ENCODE peak calls at places on chromosomes 6 and 20, in six cellular contexts. C is fibroblast of villous mesenchyme, S is fibroblast of lung, M is mammary epithelial cell, T is AG09309, G is HCT116. K is an unnamed sample.

GRCh38 chr6:93779086-93779858 is 359.9 kb upstream of the EPHA7 start:
- DNase-seq in T (no peak), M (no peak), G (no peak), C (peak), S (peak), K (no peak)

GRCh38 chr20:47360207-47360488 is 3.6 kb upstream of the ZMYND8 start:
- DNase-seq in S (peak), M (peak), T (no peak), G (no peak), C (peak), K (no peak)

GRCh38 chr20:61525781-61526431 is 273.8 kb downstream of the CDH4 start:
- DNase-seq in S (peak), T (no peak), C (peak), G (no peak), M (no peak), K (no peak)

GRCh38 chr6:85865665-85866372 is 223.1 kb upstream of the SYNCRIP start:
- DNase-seq in S (peak), G (peak), M (peak), C (peak), T (peak), K (no peak)

GRCh38 chr20:49544535-49544934 is 23.4 kb downstream of the PTGIS start:
- DNase-seq in T (no peak), S (no peak), M (no peak), G (no peak), C (no peak), K (no peak)

GRCh38 chr20:44491635-44492395 is 16.1 kb downstream of the TTPAL start:
- DNase-seq in C (peak), S (peak), G (no peak), M (no peak), T (no peak), K (no peak)

GRCh38 chr6:43830775-43831174 is 60.8 kb downstream of the VEGFA start:
- DNase-seq in C (no peak), T (no peak), M (no peak), S (no peak), G (no peak), K (no peak)

GRCh38 chr6:104958178-104958520 is 1.2 kb downstream of the LIN28B start:
- DNase-seq in S (no peak), C (no peak), G (no peak), T (no peak), M (no peak), K (no peak)

GRCh38 chr6:134247271-134247833 is 70.6 kb downstream of the SGK1 start:
- DNase-seq in G (no peak), S (no peak), M (peak), C (no peak), T (no peak), K (no peak)

GRCh38 chr6:113856011-113856551 is 1.1 kb upstream of the MARCKS start:
- DNase-seq in G (no peak), C (peak), T (no peak), M (peak), S (peak), K (no peak)

GRCh38 chr20:61682998-61683681 is 382.5 kb downstream of the TAF4 start:
- DNase-seq in S (peak), C (no peak), T (peak), G (no peak), M (peak), K (peak)

GRCh38 chr6:41723178-41723935 is 12.1 kb downstream of the TFEB start:
- DNase-seq in S (peak), C (peak), G (no peak), M (peak), T (peak), K (peak)

GRCh38 chr6:3822747-3823445 is 26.3 kb upstream of the FAM50B start:
- DNase-seq in G (no peak), T (no peak), S (peak), M (peak), C (peak), K (no peak)

GRCh38 chr20:37342231-37343177 is 3.4 kb upstream of the SRC start:
- DNase-seq in M (no peak), C (no peak), T (no peak), G (no peak), S (no peak), K (no peak)

GRCh38 chr6:16167219-16167618 is 38.3 kb downstream of the MYLIP start:
- DNase-seq in S (no peak), G (no peak), M (no peak), C (no peak), T (no peak), K (no peak)

GRCh38 chr20:33444797-33445560 is 1.4 kb upstream of the SNTA1 start:
- DNase-seq in T (no peak), S (no peak), G (no peak), M (no peak), C (peak), K (no peak)

GRCh38 chr20:5780233-5781217 is 30.3 kb downstream of the SHLD1 start:
- DNase-seq in M (peak), T (no peak), S (peak), C (peak), G (no peak), K (no peak)

GRCh38 chr20:19783966-19784401 is 25.9 kb downstream of the RIN2 start:
- DNase-seq in C (peak), S (peak), G (no peak), M (peak), T (no peak), K (no peak)

GRCh38 chr20:19786311-19786710 is 28.3 kb downstream of the RIN2 start:
- DNase-seq in T (peak), C (peak), G (no peak), M (peak), S (peak), K (peak)

GRCh38 chr20:19785886-19786285 is 27.8 kb downstream of the RIN2 start:
- DNase-seq in M (no peak), T (peak), C (peak), S (peak), G (no peak), K (peak)

GRCh38 chr20:19784511-19785172 is 26.6 kb downstream of the RIN2 start:
- DNase-seq in T (peak), G (peak), C (peak), S (peak), M (peak), K (no peak)

DNA sequence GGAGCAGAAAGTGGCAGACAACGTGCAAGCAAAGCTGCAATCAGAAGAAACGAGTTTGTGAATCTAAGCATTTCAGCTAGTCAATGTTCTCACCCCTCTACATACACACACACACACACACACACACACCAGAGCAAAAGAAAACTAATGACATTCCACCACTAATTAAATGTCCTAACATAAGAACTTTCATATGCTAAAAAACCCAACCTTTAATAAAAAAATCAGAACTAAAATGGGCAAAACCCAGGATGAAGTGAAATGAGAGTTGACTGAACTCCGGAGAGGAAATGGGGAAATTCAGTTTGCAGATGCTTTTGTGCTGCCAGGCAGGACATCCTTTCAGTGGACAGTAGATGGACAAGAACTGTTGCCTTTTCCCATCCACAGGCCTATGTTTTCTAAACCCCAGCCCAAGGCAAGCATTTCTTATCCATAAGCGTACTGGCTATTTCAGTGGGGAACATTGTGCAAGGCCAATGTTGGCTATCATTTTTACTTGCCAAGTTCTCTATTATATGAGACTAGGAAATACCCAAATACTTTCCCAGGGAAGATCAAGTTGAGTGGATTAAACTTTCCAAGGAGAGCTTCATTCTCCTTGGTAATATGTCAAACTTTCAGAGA is 27.2 kb downstream of the RIN2 start:
- DNase-seq in T (peak), C (peak), G (no peak), M (peak), S (peak), K (peak)
- TF ChIP-seq CTCF in T (no peak), C (no peak), G (no peak), M (no peak), S (no peak), K (no peak)

GRCh38 chr6:130959938-130960337 is 103.1 kb downstream of the EPB41L2 start:
- DNase-seq in C (no peak), G (no peak), S (peak), T (no peak), M (no peak), K (no peak)
- H3K4me3 ChIP-seq in C (no peak), G (no peak), S (no peak), T (no peak), M (no peak), K (no peak)

GRCh38 chr6:53651764-53652401 is 13.7 kb downstream of the KLHL31 start:
- DNase-seq in M (peak), S (peak), C (peak), T (no peak), G (peak), K (no peak)

GRCh38 chr6:53647437-53648094 is 18.0 kb downstream of the KLHL31 start:
- DNase-seq in G (no peak), S (peak), T (no peak), M (peak), C (peak), K (no peak)

GRCh38 chr6:53648571-53648970 is 17.0 kb downstream of the KLHL31 start:
- DNase-seq in M (no peak), T (no peak), C (no peak), S (peak), G (no peak), K (no peak)

GRCh38 chr6:53654745-53655240 is 10.8 kb downstream of the KLHL31 start:
- DNase-seq in T (no peak), G (no peak), C (no peak), S (no peak), M (no peak), K (no peak)

GRCh38 chr6:53651149-53651763 is 14.3 kb downstream of the KLHL31 start:
- DNase-seq in M (peak), C (peak), T (peak), G (peak), S (peak), K (peak)
- TF ChIP-seq CTCF in M (peak), C (peak), T (peak), G (peak), S (peak), K (peak)

GRCh38 chr20:51769941-51770615 is 1.9 kb upstream of the ATP9A start:
- DNase-seq in G (no peak), C (no peak), S (no peak), T (no peak), M (no peak), K (no peak)

GRCh38 chr20:51772236-51772635 is 4.0 kb upstream of the ATP9A start:
- DNase-seq in T (no peak), M (no peak), G (no peak), S (no peak), C (no peak), K (no peak)

GRCh38 chr20:51767018-51767866 is 948 bp downstream of the ATP9A start:
- DNase-seq in G (peak), C (no peak), S (peak), M (peak), T (no peak), K (no peak)

GRCh38 chr20:51767867-51768758 is at the start of gene ATP9A:
- DNase-seq in S (peak), G (no peak), T (no peak), M (peak), C (peak), K (no peak)

DNA sequence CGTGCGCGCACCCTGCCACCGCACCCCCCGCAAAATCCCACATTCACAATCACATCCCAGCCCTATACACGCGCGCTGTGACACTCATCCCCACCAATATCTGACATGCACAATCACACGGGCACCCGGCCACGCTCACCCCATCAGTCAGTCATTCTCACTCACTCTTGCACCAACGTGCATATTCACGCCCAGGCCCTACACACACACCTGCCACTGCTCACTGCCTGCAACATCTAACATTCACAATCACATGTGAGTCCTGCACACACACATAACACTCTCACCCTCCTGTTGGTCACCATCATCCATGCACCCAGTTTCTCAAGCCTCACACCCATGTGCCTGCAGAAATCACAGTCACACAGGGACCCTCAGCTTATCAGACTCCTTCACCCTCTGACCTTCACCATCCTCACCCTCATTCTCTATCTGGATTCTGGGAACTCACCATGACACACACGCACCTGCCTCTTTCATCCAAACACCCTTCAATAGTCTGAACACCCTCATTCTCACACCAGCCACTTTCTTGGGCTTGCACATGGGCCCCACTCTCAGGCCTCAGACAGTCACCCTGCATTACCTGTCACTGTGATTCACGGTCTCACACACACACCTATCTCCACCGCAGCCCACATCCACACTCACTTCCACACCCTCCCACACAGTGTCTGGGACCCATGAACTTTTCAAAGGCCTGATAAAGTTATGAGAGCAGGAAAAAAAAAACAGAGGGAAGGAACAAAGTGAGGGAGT is 748 bp upstream of the ATP9A start:
- DNase-seq in C (no peak), S (peak), T (no peak), M (no peak), G (no peak), K (no peak)
- H3K4me3 ChIP-seq in C (peak), S (peak), T (peak), M (no peak), G (no peak), K (peak)

GRCh38 chr6:124755321-124755720 is 206.9 kb upstream of the RNF217 start:
- DNase-seq in S (no peak), M (no peak), C (no peak), T (no peak), G (no peak), K (no peak)
- TF ChIP-seq CTCF in S (no peak), M (no peak), C (no peak), T (no peak), G (no peak), K (no peak)

GRCh38 chr20:309306-309840 is 12.0 kb downstream of the ZCCHC3 start:
- DNase-seq in C (peak), G (no peak), S (no peak), M (no peak), T (no peak), K (no peak)
- H3K4me3 ChIP-seq in C (peak), G (no peak), S (peak), M (no peak), T (peak), K (peak)

GRCh38 chr6:109397020-109397419 is 14.8 kb upstream of the CD164 start:
- DNase-seq in S (no peak), C (peak), T (no peak), M (no peak), G (no peak), K (no peak)
- TF ChIP-seq CTCF in S (peak), C (peak), T (peak), M (peak), G (peak), K (peak)

GRCh38 chr6:37136821-37137200 is 33.1 kb upstream of the PIM1 start:
- DNase-seq in G (no peak), C (no peak), T (no peak), M (no peak), S (no peak), K (no peak)
- H3K4me3 ChIP-seq in G (peak), C (peak), T (no peak), M (no peak), S (no peak), K (peak)

DNA sequence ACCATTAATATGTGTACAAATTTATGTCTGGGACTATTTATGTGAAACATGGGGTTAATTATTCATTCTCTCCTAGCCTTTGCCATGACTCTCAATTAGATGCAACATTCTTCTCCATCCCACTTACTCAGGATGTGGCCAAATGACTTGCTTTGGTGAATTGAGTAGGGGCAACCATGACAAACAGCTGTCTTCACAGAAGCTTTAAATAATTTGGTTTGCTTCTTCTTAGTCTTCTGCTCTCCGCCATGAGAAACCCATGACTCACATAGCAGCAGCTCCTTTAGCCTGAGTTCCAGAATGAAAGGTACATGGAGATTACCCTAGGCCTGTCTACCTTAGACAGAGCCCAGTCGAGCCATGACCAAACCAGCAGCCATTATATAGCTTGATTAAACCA is 74.7 kb downstream of the FRK start:
- DNase-seq in M (no peak), C (no peak), S (no peak), G (no peak), T (no peak), K (no peak)
- TF ChIP-seq CTCF in M (no peak), C (no peak), S (no peak), G (no peak), T (no peak), K (no peak)